ENCODE peak calls at places on chromosome 18, in six cellular contexts. B is cardiac muscle cell, K is nephron progenitor cell, C is mucosa of descending colon, D is stomach, J is thoracic aorta. N is an unnamed sample.

GRCh38 chr18:12278153-12278764 is 24.1 kb downstream of the CIDEA start:
- DNase-seq in K (no peak), B (peak), C (no peak), J (no peak), D (no peak), N (peak)

GRCh38 chr18:49486959-49487710 is at the start of gene C18orf32:
- DNase-seq in J (peak), D (peak), C (peak), B (peak), K (peak), N (peak)

GRCh38 chr18:71362140-71362539 is 1073.3 kb downstream of the SOCS6 start:
- DNase-seq in B (no peak), J (no peak), K (no peak), D (no peak), C (no peak), N (no peak)

GRCh38 chr18:2547477-2548087 is 23.7 kb downstream of the METTL4 start:
- DNase-seq in B (peak), K (no peak), J (no peak), C (no peak), D (no peak), N (no peak)

GRCh38 chr18:34511435-34511834 is 198.7 kb upstream of the DTNA start:
- DNase-seq in B (no peak), C (no peak), D (no peak), K (no peak), J (no peak), N (no peak)

GRCh38 chr18:43710135-43710534 is 432.8 kb upstream of the SYT4 start:
- DNase-seq in B (no peak), D (no peak), J (no peak), K (no peak), C (no peak), N (no peak)

GRCh38 chr18:51028201-51028805 is 1.7 kb upstream of the SMAD4 start:
- DNase-seq in D (no peak), J (no peak), B (peak), C (no peak), K (no peak), N (peak)

GRCh38 chr18:72692086-72692485 is 147.9 kb upstream of the CBLN2 start:
- DNase-seq in K (peak), D (no peak), J (no peak), C (no peak), B (no peak), N (no peak)

GRCh38 chr18:39149211-39149806 is 1583.7 kb upstream of the CELF4 start:
- DNase-seq in D (no peak), K (no peak), B (no peak), J (no peak), C (no peak), N (no peak)

GRCh38 chr18:73975266-73975665 is 172.4 kb downstream of the FBXO15 start:
- DNase-seq in C (no peak), B (peak), J (no peak), K (no peak), D (no peak), N (peak)

GRCh38 chr18:48328473-48329205 is 80.5 kb downstream of the ZBTB7C start:
- DNase-seq in J (no peak), C (no peak), B (peak), D (no peak), K (no peak), N (no peak)

GRCh38 chr18:37019157-37019571 is 190.2 kb downstream of the KIAA1328 start:
- DNase-seq in K (no peak), D (no peak), J (no peak), B (peak), C (no peak), N (no peak)
- TF ChIP-seq CTCF in K (no peak), D (no peak), J (no peak), B (peak), C (no peak), N (no peak)

DNA sequence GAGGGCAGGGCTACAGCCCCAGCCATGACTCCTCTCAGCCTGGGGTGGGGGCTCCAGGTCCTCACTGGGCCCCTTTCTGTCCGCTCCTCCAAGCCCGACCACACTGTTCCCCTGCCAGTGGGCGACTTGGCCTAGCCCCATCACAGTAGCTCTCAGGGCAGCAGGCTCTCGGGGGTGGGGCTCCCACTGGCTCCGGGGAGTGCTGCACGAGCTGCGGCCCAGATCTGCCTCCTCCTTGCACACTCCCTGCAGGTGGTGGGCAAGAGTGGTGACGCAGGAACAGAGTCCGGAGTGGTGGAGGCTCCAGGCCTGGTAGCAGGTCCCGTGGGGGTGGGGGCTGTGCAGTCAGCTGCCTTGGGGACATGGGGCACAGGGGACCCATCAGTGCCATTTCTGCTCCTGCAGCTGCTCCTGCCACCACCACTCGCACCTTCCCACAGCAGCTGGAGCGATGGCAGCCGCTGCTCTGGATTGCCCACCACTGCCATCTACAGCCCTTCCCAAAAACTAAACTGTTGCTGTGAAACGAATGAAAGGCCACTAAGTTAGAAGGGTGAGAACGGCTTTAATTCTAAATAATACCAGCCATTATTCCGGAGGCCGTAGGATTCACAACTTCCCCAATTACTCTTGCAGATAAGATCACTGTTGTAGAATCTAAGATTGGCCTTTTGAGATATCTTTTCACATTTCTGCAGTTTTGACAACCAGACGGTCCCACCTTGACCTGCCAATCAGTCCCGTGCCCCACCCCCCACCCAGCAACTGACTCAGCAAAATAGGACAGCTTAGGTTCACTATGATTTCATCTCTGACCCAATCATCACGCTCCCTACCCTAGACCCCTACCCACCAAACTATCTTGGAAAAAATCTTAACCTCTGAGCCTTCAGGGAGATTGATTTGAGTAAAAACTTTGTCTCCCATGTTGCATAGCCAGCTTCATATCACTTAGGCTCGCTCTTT is 530.2 kb downstream of the DCC start:
- DNase-seq in D (no peak), K (peak), B (no peak), J (no peak), C (no peak), N (no peak)
- TF ChIP-seq CTCF in D (no peak), K (peak), B (no peak), J (no peak), C (no peak), N (no peak)

DNA sequence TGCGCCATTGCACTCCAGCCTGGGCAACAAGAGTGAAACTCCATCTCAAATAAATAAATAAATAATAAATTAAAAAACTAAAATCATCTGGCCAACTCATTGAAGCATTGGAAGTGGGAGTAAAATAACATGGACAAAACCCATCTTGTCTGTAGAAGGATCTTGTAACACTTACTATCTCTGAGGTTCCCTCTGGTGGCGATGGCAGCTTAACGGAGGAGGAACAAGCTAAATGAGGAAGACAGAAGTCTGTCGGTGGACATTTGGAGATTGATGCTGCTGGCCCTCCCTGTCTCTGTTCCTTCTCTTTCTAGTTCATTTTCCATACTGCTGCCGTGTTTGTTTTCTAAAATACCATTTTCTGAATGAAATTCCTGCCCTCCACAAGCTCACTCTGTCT is 43.4 kb downstream of the ZCCHC2 start:
- DNase-seq in C (no peak), B (peak), K (no peak), J (no peak), D (peak), N (peak)
- TF ChIP-seq CTCF in C (peak), B (no peak), K (no peak), J (no peak), D (no peak), N (no peak)

DNA sequence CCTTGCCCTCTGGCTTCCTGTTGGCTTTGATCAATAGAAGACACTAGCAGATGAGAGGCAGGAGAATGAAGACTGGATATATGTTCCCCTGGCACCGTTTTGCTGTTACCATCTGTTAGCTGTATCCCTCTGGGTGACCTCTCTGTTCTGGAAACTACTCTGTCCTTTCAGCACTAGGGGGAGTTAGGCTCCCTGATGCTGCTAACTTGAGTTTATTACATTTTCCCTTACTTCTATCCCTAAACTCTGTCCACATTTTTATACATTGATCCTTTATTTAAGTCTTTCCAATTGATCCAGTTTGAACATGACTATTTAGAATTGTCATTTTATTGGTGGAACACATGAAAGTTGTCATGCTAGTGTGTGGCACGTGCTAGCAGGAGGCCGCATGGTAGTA is 1014.3 kb upstream of the CDH2 start:
- DNase-seq in J (no peak), B (peak), D (no peak), K (no peak), C (no peak), N (no peak)
- TF ChIP-seq CTCF in J (no peak), B (peak), D (no peak), K (peak), C (no peak), N (no peak)

GRCh38 chr18:42614619-42615293 is 500.7 kb downstream of the RIT2 start:
- DNase-seq in C (no peak), J (no peak), K (no peak), D (no peak), B (peak), N (no peak)

GRCh38 chr18:42617086-42617725 is 498.3 kb downstream of the RIT2 start:
- DNase-seq in J (no peak), D (no peak), B (peak), K (no peak), C (no peak), N (no peak)

GRCh38 chr18:42619771-42620170 is 495.7 kb downstream of the RIT2 start:
- DNase-seq in D (no peak), B (no peak), K (no peak), J (no peak), C (no peak), N (no peak)

DNA sequence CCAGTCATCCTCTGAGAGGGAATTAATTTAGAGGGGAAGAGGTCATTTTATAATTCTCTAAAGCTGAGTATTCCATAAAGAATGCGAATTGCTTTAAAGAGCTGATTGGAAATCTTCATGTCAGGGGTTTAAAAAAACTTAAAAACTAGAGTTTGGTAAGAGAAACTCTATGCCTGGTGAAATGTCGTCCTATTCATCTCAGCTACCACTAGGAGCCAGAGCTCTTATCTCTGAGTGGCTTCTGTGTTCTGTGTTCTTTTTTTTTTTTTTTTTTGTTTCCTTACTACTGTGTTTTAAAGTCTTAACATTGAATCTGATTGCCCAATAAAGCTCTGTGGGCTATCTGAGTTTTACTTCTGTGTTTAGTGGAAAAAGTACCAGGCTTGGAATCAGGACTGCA is 494.9 kb downstream of the RIT2 start:
- DNase-seq in B (peak), K (no peak), C (no peak), J (no peak), D (no peak), N (no peak)
- TF ChIP-seq CTCF in B (no peak), K (no peak), C (no peak), J (no peak), D (no peak), N (no peak)

N was measured in activated CD8-positive, alpha-beta T cell treated with anti-CD3 and anti-CD28 coated beads for 36 hours.